ENCODE peak calls at places on chromosomes 1 and 21, in eight cellular contexts. One of them, this sample, is unnamed.

GRCh38 chr1:223717695-223718363 is 5.5 kb downstream of the CAPN2 start:
- DNase-seq in omental fat pad: no peak
- DNase-seq in SK-N-SH: no peak
- DNase-seq in skeletal muscle cell: no peak
- DNase-seq in stimulated activated CD8-positive, alpha-beta memory T cell treated with anti-CD3 and anti-CD28 coated beads, Interleukin-2, amount 100 ng/mL, for 1 hour: no peak
- DNase-seq in anterior cingulate cortex: no peak
- DNase-seq in caudate nucleus: no peak
- DNase-seq in neural crest cell: no peak
- DNase-seq in this sample: no peak

GRCh38 chr1:66764994-66765578 is 12.8 kb downstream of the DYNLT5 start:
- DNase-seq in omental fat pad: peak; percentile 40
- DNase-seq in SK-N-SH: peak; percentile 42
- DNase-seq in skeletal muscle cell: peak; percentile 24
- DNase-seq in stimulated activated CD8-positive, alpha-beta memory T cell treated with anti-CD3 and anti-CD28 coated beads, Interleukin-2, amount 100 ng/mL, for 1 hour: peak; percentile 21
- DNase-seq in anterior cingulate cortex: peak; percentile 9
- DNase-seq in caudate nucleus: peak; percentile 18
- DNase-seq in neural crest cell: peak; percentile 53
- DNase-seq in this sample: no peak

GRCh38 chr1:33455537-33456301 is 16.7 kb upstream of the ZSCAN20 start:
- DNase-seq in omental fat pad: no peak
- DNase-seq in SK-N-SH: peak; percentile 66
- DNase-seq in skeletal muscle cell: peak; percentile 74
- DNase-seq in stimulated activated CD8-positive, alpha-beta memory T cell treated with anti-CD3 and anti-CD28 coated beads, Interleukin-2, amount 100 ng/mL, for 1 hour: no peak
- DNase-seq in anterior cingulate cortex: peak; percentile 50
- DNase-seq in caudate nucleus: peak; percentile 71
- DNase-seq in neural crest cell: no peak
- DNase-seq in this sample: no peak

GRCh38 chr1:93738075-93738622 is 56.5 kb upstream of the BCAR3 start:
- DNase-seq in omental fat pad: no peak
- DNase-seq in SK-N-SH: no peak
- DNase-seq in skeletal muscle cell: peak; percentile 91
- DNase-seq in stimulated activated CD8-positive, alpha-beta memory T cell treated with anti-CD3 and anti-CD28 coated beads, Interleukin-2, amount 100 ng/mL, for 1 hour: no peak
- DNase-seq in anterior cingulate cortex: no peak
- DNase-seq in caudate nucleus: no peak
- DNase-seq in neural crest cell: no peak
- DNase-seq in this sample: no peak

GRCh38 chr1:125087247-125087646 is 3902.5 kb downstream of the SRGAP2C start:
- DNase-seq in omental fat pad: no peak
- DNase-seq in SK-N-SH: no peak
- DNase-seq in skeletal muscle cell: no peak
- DNase-seq in stimulated activated CD8-positive, alpha-beta memory T cell treated with anti-CD3 and anti-CD28 coated beads, Interleukin-2, amount 100 ng/mL, for 1 hour: no peak
- DNase-seq in anterior cingulate cortex: no peak
- DNase-seq in caudate nucleus: no peak
- DNase-seq in neural crest cell: no peak
- DNase-seq in this sample: no peak

GRCh38 chr1:158506369-158506987 is 34.5 kb downstream of the OR10R2 start:
- DNase-seq in omental fat pad: peak; percentile 33
- DNase-seq in SK-N-SH: peak; percentile 1
- DNase-seq in skeletal muscle cell: no peak
- DNase-seq in stimulated activated CD8-positive, alpha-beta memory T cell treated with anti-CD3 and anti-CD28 coated beads, Interleukin-2, amount 100 ng/mL, for 1 hour: peak; percentile 19
- DNase-seq in anterior cingulate cortex: no peak
- DNase-seq in caudate nucleus: no peak
- DNase-seq in neural crest cell: peak; percentile 33
- DNase-seq in this sample: no peak

GRCh38 chr1:18831656-18832055 is 27.8 kb downstream of the TAS1R2 start:
- DNase-seq in omental fat pad: no peak
- DNase-seq in SK-N-SH: no peak
- DNase-seq in skeletal muscle cell: no peak
- DNase-seq in stimulated activated CD8-positive, alpha-beta memory T cell treated with anti-CD3 and anti-CD28 coated beads, Interleukin-2, amount 100 ng/mL, for 1 hour: no peak
- DNase-seq in anterior cingulate cortex: no peak
- DNase-seq in caudate nucleus: no peak
- DNase-seq in neural crest cell: no peak
- DNase-seq in this sample: no peak

GRCh38 chr21:31459457-31459856 is 115.4 kb upstream of the TIAM1 start:
- DNase-seq in omental fat pad: no peak
- DNase-seq in SK-N-SH: peak; percentile 20
- DNase-seq in skeletal muscle cell: no peak
- DNase-seq in stimulated activated CD8-positive, alpha-beta memory T cell treated with anti-CD3 and anti-CD28 coated beads, Interleukin-2, amount 100 ng/mL, for 1 hour: no peak
- DNase-seq in anterior cingulate cortex: no peak
- DNase-seq in caudate nucleus: no peak
- DNase-seq in neural crest cell: no peak
- DNase-seq in this sample: no peak

GRCh38 chr1:221449801-221450470 is 292.0 kb downstream of the DUSP10 start:
- DNase-seq in omental fat pad: no peak
- DNase-seq in SK-N-SH: no peak
- DNase-seq in skeletal muscle cell: no peak
- DNase-seq in stimulated activated CD8-positive, alpha-beta memory T cell treated with anti-CD3 and anti-CD28 coated beads, Interleukin-2, amount 100 ng/mL, for 1 hour: no peak
- DNase-seq in anterior cingulate cortex: no peak
- DNase-seq in caudate nucleus: no peak
- DNase-seq in neural crest cell: no peak
- DNase-seq in this sample: no peak

GRCh38 chr1:67126111-67126746 is 8.5 kb downstream of the C1orf141 start:
- DNase-seq in omental fat pad: no peak
- DNase-seq in SK-N-SH: no peak
- DNase-seq in skeletal muscle cell: no peak
- DNase-seq in stimulated activated CD8-positive, alpha-beta memory T cell treated with anti-CD3 and anti-CD28 coated beads, Interleukin-2, amount 100 ng/mL, for 1 hour: no peak
- DNase-seq in anterior cingulate cortex: no peak
- DNase-seq in caudate nucleus: no peak
- DNase-seq in neural crest cell: no peak
- DNase-seq in this sample: no peak

GRCh38 chr1:223771814-223772770 is 59.8 kb downstream of the CAPN2 start:
- DNase-seq in omental fat pad: peak; percentile 61
- DNase-seq in SK-N-SH: no peak
- DNase-seq in skeletal muscle cell: peak; percentile 71
- DNase-seq in stimulated activated CD8-positive, alpha-beta memory T cell treated with anti-CD3 and anti-CD28 coated beads, Interleukin-2, amount 100 ng/mL, for 1 hour: no peak
- DNase-seq in anterior cingulate cortex: no peak
- DNase-seq in caudate nucleus: peak; percentile 22
- DNase-seq in neural crest cell: no peak
- DNase-seq in this sample: no peak

This sample was measured in cardiac septum.